ENCODE peak calls at places on chromosomes 3 and 15, in ten cellular contexts. K is right cardiac atrium; P is H4; I is NCI-H2081; J is substantia nigra; D is EL; G is type B pancreatic cell; X is stimulated activated naive CD8-positive, alpha-beta T cell treated with anti-CD3 and anti-CD28 coated beads, Interleukin-15, Interleukin-2, amounts not matched to agents 100 U/mL and 50 U/mL, for 24 hours; A is myocyte; H is progenitor cell of endocrine pancreas. Z is an unnamed sample.

GRCh38 chr15:31263751-31264533 is 62.7 kb upstream of the KLF13 start:
- DNase-seq in K (peak), P (no peak), I (peak), J (peak), D (no peak), G (peak), X (peak), A (peak), H (no peak), Z (no peak)

GRCh38 chr3:189898559-189899153 is 222.0 kb downstream of the P3H2 start:
- DNase-seq in K (no peak), P (no peak), I (no peak), J (no peak), D (no peak), G (no peak), X (no peak), A (no peak), H (no peak), Z (no peak)

GRCh38 chr3:128083980-128084674 is 31.9 kb downstream of the SEC61A1 start:
- DNase-seq in K (no peak), P (no peak), I (no peak), J (no peak), D (no peak), G (no peak), X (no peak), A (peak), H (no peak), Z (no peak)

GRCh38 chr15:39581501-39582285 is 814 bp downstream of the THBS1 start:
- DNase-seq in K (peak), P (peak), I (no peak), J (no peak), D (peak), G (no peak), X (no peak), A (peak), H (peak), Z (peak)

GRCh38 chr3:59133350-59133749 is 83.5 kb upstream of the CFAP20DC start:
- DNase-seq in K (no peak), P (no peak), I (no peak), J (no peak), D (no peak), G (no peak), X (no peak), A (no peak), H (no peak), Z (no peak)

GRCh38 chr3:149381173-149382090 is 4.0 kb upstream of the TM4SF1 start:
- DNase-seq in K (no peak), P (no peak), I (no peak), J (no peak), D (no peak), G (no peak), X (no peak), A (no peak), H (no peak), Z (no peak)

GRCh38 chr3:173221010-173221409 is 80.0 kb upstream of the SPATA16 start:
- DNase-seq in K (no peak), P (peak), I (no peak), J (no peak), D (peak), G (no peak), X (no peak), A (no peak), H (no peak), Z (peak)

GRCh38 chr3:126313580-126314304 is 43.5 kb downstream of the KLF15 start:
- DNase-seq in K (no peak), P (no peak), I (no peak), J (no peak), D (no peak), G (peak), X (no peak), A (no peak), H (no peak), Z (no peak)

GRCh38 chr15:38068600-38068999 is 134.2 kb downstream of the TMCO5A start:
- DNase-seq in K (no peak), P (no peak), I (no peak), J (no peak), D (no peak), G (no peak), X (no peak), A (peak), H (no peak), Z (no peak)

Z was measured in PC-3.